ENCODE peak calls at places on chromosomes 5 and 9, in seven cellular contexts. A is upper lobe of left lung; U is gastrocnemius medialis; K is aorta; V is cardiac muscle cell; F is CD8-positive, alpha-beta memory T cell; B is heart right ventricle. G is an unnamed sample.

GRCh38 chr5:5799826-5800225 is 377.3 kb downstream of the ICE1 start:
- DNase-seq in B (no peak), F (no peak), A (no peak), V (no peak), K (no peak), U (no peak), G (no peak)

GRCh38 chr5:125317546-125317995 is 571.1 kb upstream of the ZNF608 start:
- DNase-seq in B (no peak), F (no peak), U (no peak), K (no peak), A (no peak), V (no peak), G (no peak)

GRCh38 chr9:76564300-76564699 is 105.3 kb downstream of the GCNT1 start:
- DNase-seq in A (no peak), F (no peak), K (no peak), V (no peak), B (no peak), U (no peak), G (no peak)

GRCh38 chr5:159850192-159850573 is 66.1 kb upstream of the ADRA1B start:
- DNase-seq in F (no peak), B (no peak), U (peak; percentile 87), A (no peak), V (no peak), K (no peak), G (no peak)

GRCh38 chr9:123455187-123455586 is 99.2 kb downstream of the CRB2 start:
- DNase-seq in U (no peak), K (no peak), V (no peak), F (no peak), A (no peak), B (no peak), G (no peak)

GRCh38 chr5:14060218-14060617 is 82.9 kb upstream of the TRIO start:
- DNase-seq in K (no peak), U (no peak), B (no peak), A (no peak), V (no peak), F (no peak), G (no peak)

GRCh38 chr5:175356428-175356827 is 87.6 kb downstream of the DRD1 start:
- DNase-seq in A (no peak), B (no peak), V (no peak), K (no peak), F (no peak), U (no peak), G (no peak)

GRCh38 chr9:131405429-131405828 is 11.5 kb downstream of the PRRC2B start:
- DNase-seq in A (no peak), B (peak; percentile 47), K (peak; percentile 51), V (peak; percentile 78), F (peak; percentile 62), U (peak; percentile 81), G (no peak)

GRCh38 chr5:139742173-139742903 is 53.3 kb upstream of the PSD2 start:
- DNase-seq in F (no peak), B (no peak), A (no peak), U (no peak), K (no peak), V (no peak), G (no peak)

GRCh38 chr5:169914766-169915165 is 65.5 kb downstream of the INSYN2B start:
- DNase-seq in K (no peak), U (peak; percentile 25), A (no peak), V (peak; percentile 76), F (no peak), B (peak; percentile 28), G (peak; percentile 78)

GRCh38 chr5:137629646-137630045 is 106.2 kb downstream of the KLHL3 start:
- DNase-seq in V (peak; percentile 76), F (no peak), K (no peak), B (no peak), U (no peak), A (no peak), G (no peak)

GRCh38 chr5:127002390-127002789 is 28.0 kb downstream of the MARCHF3 start:
- DNase-seq in A (no peak), F (no peak), K (no peak), V (no peak), U (no peak), B (no peak), G (no peak)

GRCh38 chr5:40507095-40507494 is 172.6 kb upstream of the PTGER4 start:
- DNase-seq in A (no peak), B (no peak), V (no peak), U (no peak), F (no peak), K (no peak), G (no peak)

GRCh38 chr9:123544007-123544827 is 188.2 kb downstream of the CRB2 start:
- DNase-seq in U (no peak), B (no peak), K (no peak), A (no peak), V (peak; percentile 48), F (no peak), G (no peak)

GRCh38 chr5:59709833-59710232 is 183.7 kb downstream of the PDE4D start:
- DNase-seq in F (no peak), A (no peak), B (no peak), V (no peak), K (no peak), U (no peak), G (no peak)

GRCh38 chr5:180862645-180863044 is 1.6 kb upstream of the ZFP62 start:
- DNase-seq in F (no peak), A (no peak), U (no peak), B (no peak), K (no peak), V (no peak), G (no peak)

GRCh38 chr5:131810510-131811249 is 13.9 kb upstream of the FNIP1 start:
- DNase-seq in F (no peak), K (no peak), V (peak; percentile 61), B (no peak), A (no peak), U (no peak), G (no peak)

GRCh38 chr5:81424728-81425127 is 30.8 kb upstream of the ACOT12 start:
- DNase-seq in F (no peak), B (no peak), U (no peak), V (no peak), K (no peak), A (no peak), G (no peak)

GRCh38 chr5:74866653-74867162 is 521 bp upstream of the FAM169A start:
- DNase-seq in U (no peak), V (peak; percentile 21), A (no peak), B (peak; percentile 16), K (no peak), F (no peak), G (no peak)

GRCh38 chr5:105878402-105878801 is 1792.3 kb downstream of the EFNA5 start:
- DNase-seq in U (no peak), B (no peak), V (no peak), K (no peak), F (no peak), A (no peak), G (no peak)

GRCh38 chr5:135040331-135041144 is 6.5 kb upstream of the PITX1 start:
- DNase-seq in V (peak; percentile 56), K (no peak), U (no peak), F (no peak), A (peak; percentile 82), B (no peak), G (peak; percentile 67)

DNA sequence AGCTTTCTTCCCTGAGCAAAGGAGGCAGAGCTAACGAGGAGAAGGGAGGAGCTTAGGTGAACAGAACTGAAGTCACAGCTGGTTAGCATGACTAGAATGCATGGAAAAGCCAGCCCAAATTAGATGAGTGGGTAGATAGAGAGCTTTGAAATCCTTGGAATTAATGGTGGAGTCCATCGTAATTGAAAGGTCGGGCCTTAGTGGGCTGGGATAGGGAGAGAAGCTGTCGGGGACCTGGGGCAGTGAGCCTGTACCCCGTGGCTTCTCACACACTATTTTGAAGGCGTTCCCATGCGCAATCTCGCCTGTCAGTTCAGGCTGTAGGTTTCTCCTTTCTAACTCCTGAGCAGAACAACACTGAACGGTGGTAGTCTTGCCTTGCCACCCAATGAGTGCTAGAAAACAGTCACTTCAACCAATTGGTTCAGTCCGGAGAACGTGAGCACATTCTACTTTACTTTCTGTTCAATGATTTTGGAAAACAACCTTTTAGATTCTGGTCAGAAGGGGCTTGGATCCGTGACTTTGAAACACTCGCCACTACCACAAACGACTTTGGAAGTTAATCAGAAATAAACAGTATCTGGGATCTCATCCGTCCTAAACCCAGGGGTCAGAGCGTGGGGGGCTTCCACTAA is 655 bp upstream of the RAI14 start:
- DNase-seq in F (no peak), B (peak; percentile 12), V (peak; percentile 71), A (no peak), U (no peak), K (no peak), G (peak; percentile 75)
- H3K27ac ChIP-seq in F (peak overlapping the region; percentile 22), B (peak overlapping the region; percentile 89), V (peak overlapping the region; percentile 81), A (peak overlapping the region; percentile 94), U (peak overlapping the region; percentile 74), K (peak overlapping the region; percentile 71), G (peak overlapping the region; percentile 98)

GRCh38 chr5:56443826-56444225 is 210.7 kb upstream of the ANKRD55 start:
- DNase-seq in A (no peak), K (no peak), V (no peak), F (no peak), U (no peak), B (no peak), G (no peak)
- H3K27ac ChIP-seq in A (no peak overlapping the region), K (no peak overlapping the region), V (no peak overlapping the region), F (no peak overlapping the region), U (no peak overlapping the region), B (no peak overlapping the region), G (no peak overlapping the region)

DNA sequence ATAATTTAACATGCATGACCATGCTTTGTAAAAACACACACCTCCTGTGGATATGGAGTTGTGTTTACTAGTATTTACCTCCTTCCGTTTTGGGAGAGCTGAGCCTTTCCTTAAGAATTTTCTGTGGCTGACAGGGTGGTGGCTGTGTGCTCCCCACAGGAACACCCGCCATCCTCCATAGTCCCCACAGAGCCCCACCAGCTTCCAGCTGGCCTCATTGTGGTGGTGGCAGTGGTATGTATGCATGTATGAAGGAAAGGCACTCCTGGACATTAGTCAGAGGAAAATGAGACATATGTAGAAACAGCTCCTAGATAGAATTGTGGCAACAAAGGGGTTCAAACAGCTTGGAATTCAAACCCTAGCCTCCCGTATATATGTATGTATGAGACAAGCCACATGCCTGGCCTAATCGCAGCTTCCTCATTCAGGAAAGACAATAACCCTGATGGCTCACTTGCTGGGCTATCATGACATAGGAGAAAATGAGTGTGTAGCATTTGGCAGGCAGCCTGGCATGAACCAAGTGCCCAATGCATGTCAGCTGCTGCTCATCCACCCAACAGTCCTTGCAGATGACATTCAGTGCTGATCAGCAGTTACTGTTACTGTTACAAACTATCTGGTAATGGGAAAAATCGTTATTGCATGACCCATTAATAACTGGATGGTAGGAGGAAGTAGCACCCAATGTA is 459.7 kb downstream of the EBF1 start:
- DNase-seq in A (no peak), U (no peak), K (no peak), F (no peak), V (no peak), B (no peak), G (no peak)
- H3K27ac ChIP-seq in A (no peak overlapping the region), U (no peak overlapping the region), K (no peak overlapping the region), F (no peak overlapping the region), V (no peak overlapping the region), B (no peak overlapping the region), G (no peak overlapping the region)

DNA sequence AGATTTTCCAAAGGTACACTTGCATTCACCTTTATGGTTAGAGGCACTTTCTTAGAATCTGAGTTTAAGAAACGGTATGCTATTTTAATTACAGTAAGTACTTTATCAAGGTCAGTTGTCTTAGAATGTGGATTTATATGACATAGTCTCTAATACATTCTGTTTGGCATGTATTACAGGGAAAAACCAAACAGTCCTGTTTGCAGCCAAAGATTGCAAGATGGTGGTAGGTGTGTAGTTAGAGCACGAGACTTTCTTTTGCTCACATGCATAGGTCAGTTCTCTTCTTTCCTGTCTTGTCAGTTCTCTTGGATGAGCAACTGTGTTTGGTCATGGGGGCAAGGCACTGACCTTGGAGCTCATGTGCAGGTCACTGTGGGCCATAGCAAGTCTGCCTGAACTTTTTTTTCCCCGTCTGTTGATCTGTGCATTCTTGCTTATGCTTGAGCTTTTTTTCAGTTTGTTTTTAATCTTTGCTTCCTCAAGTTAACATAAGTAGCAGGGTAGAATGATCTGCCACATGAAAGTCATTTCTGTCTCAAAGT is 20.6 kb downstream of the ZSWIM6 start:
- DNase-seq in U (no peak), F (no peak), B (no peak), V (no peak), A (no peak), K (no peak), G (no peak)
- H3K27ac ChIP-seq in U (no peak overlapping the region), F (no peak overlapping the region), B (no peak overlapping the region), V (no peak overlapping the region), A (no peak overlapping the region), K (no peak overlapping the region), G (no peak overlapping the region)